ENCODE peak calls at places on chromosomes 3 and 15, in seven cellular contexts. One of them, this sample, is unnamed.

GRCh38 chr3:52171577-52172261 is 17.5 kb upstream of the POC1A start:
- DNase-seq in A549: peak; percentile 33
- DNase-seq in HepG2: no peak
- DNase-seq in CD4-positive, alpha-beta memory T cell: no peak
- DNase-seq in cardiac muscle cell: peak; percentile 47
- DNase-seq in GM23338: no peak
- DNase-seq in CD8-positive, alpha-beta memory T cell: no peak
- DNase-seq in this sample: no peak

GRCh38 chr15:25170781-25171110 is 216.0 kb downstream of the SNRPN start:
- DNase-seq in cardiac muscle cell: no peak
- DNase-seq in A549: no peak
- DNase-seq in GM23338: no peak
- DNase-seq in HepG2: no peak
- DNase-seq in CD4-positive, alpha-beta memory T cell: no peak
- DNase-seq in CD8-positive, alpha-beta memory T cell: no peak
- DNase-seq in this sample: peak; percentile 32

GRCh38 chr15:63365004-63365555 is 16.6 kb downstream of the CA12 start:
- DNase-seq in CD4-positive, alpha-beta memory T cell: no peak
- DNase-seq in HepG2: no peak
- DNase-seq in cardiac muscle cell: no peak
- DNase-seq in A549: no peak
- DNase-seq in GM23338: no peak
- DNase-seq in CD8-positive, alpha-beta memory T cell: no peak
- DNase-seq in this sample: no peak

GRCh38 chr3:48966367-48966766 is 23.7 kb upstream of the P4HTM start:
- DNase-seq in GM23338: no peak
- DNase-seq in cardiac muscle cell: no peak
- DNase-seq in A549: no peak
- DNase-seq in HepG2: no peak
- DNase-seq in CD4-positive, alpha-beta memory T cell: no peak
- DNase-seq in CD8-positive, alpha-beta memory T cell: no peak
- DNase-seq in this sample: no peak

GRCh38 chr3:100040446-100040845 is 73.9 kb downstream of the FILIP1L start:
- DNase-seq in cardiac muscle cell: peak; percentile 61
- DNase-seq in CD8-positive, alpha-beta memory T cell: no peak
- DNase-seq in CD4-positive, alpha-beta memory T cell: no peak
- DNase-seq in A549: no peak
- DNase-seq in GM23338: no peak
- DNase-seq in HepG2: no peak
- DNase-seq in this sample: no peak

GRCh38 chr3:12196684-12197083 is 38.0 kb upstream of the TIMP4 start:
- DNase-seq in GM23338: no peak
- DNase-seq in CD8-positive, alpha-beta memory T cell: no peak
- DNase-seq in A549: no peak
- DNase-seq in cardiac muscle cell: no peak
- DNase-seq in CD4-positive, alpha-beta memory T cell: no peak
- DNase-seq in HepG2: no peak
- DNase-seq in this sample: no peak

GRCh38 chr3:39125837-39126500 is 18.5 kb downstream of the TTC21A start:
- DNase-seq in HepG2: peak; percentile 28
- DNase-seq in CD4-positive, alpha-beta memory T cell: no peak
- DNase-seq in A549: no peak
- DNase-seq in GM23338: no peak
- DNase-seq in cardiac muscle cell: peak; percentile 30
- DNase-seq in CD8-positive, alpha-beta memory T cell: no peak
- DNase-seq in this sample: no peak

GRCh38 chr3:45553469-45553974 is 41.0 kb upstream of the LIMD1 start:
- DNase-seq in CD8-positive, alpha-beta memory T cell: no peak
- DNase-seq in HepG2: no peak
- DNase-seq in A549: no peak
- DNase-seq in GM23338: no peak
- DNase-seq in cardiac muscle cell: peak; percentile 83
- DNase-seq in CD4-positive, alpha-beta memory T cell: no peak
- DNase-seq in this sample: no peak

GRCh38 chr3:22704571-22705354 is 498.4 kb upstream of the UBE2E2 start:
- DNase-seq in CD8-positive, alpha-beta memory T cell: no peak
- DNase-seq in HepG2: no peak
- DNase-seq in CD4-positive, alpha-beta memory T cell: no peak
- DNase-seq in cardiac muscle cell: no peak
- DNase-seq in A549: no peak
- DNase-seq in GM23338: peak; percentile 51
- DNase-seq in this sample: no peak

GRCh38 chr3:177256991-177257390 is 59.7 kb upstream of the TBL1XR1 start:
- DNase-seq in cardiac muscle cell: peak; percentile 16
- DNase-seq in A549: no peak
- DNase-seq in HepG2: no peak
- DNase-seq in GM23338: no peak
- DNase-seq in CD4-positive, alpha-beta memory T cell: no peak
- DNase-seq in CD8-positive, alpha-beta memory T cell: no peak
- DNase-seq in this sample: no peak

GRCh38 chr3:97957617-97958311 is 14.5 kb downstream of the RIOX2 start:
- DNase-seq in cardiac muscle cell: peak; percentile 64
- DNase-seq in GM23338: no peak
- DNase-seq in A549: no peak
- DNase-seq in HepG2: no peak
- DNase-seq in CD4-positive, alpha-beta memory T cell: no peak
- DNase-seq in CD8-positive, alpha-beta memory T cell: no peak
- DNase-seq in this sample: no peak

GRCh38 chr3:64462203-64463120 is 225.3 kb downstream of the ADAMTS9 start:
- DNase-seq in cardiac muscle cell: peak; percentile 87
- DNase-seq in GM23338: no peak
- DNase-seq in A549: no peak
- DNase-seq in HepG2: no peak
- DNase-seq in CD8-positive, alpha-beta memory T cell: no peak
- DNase-seq in CD4-positive, alpha-beta memory T cell: no peak
- DNase-seq in this sample: no peak

GRCh38 chr15:44066211-44066827 is 128.8 kb downstream of the FRMD5 start:
- DNase-seq in GM23338: peak; percentile 95
- DNase-seq in CD4-positive, alpha-beta memory T cell: peak; percentile 33
- DNase-seq in HepG2: peak; percentile 71
- DNase-seq in cardiac muscle cell: peak; percentile 87
- DNase-seq in A549: peak; percentile 24
- DNase-seq in CD8-positive, alpha-beta memory T cell: peak; percentile 38
- DNase-seq in this sample: no peak

GRCh38 chr3:23172059-23172458 is 31.1 kb upstream of the UBE2E2 start:
- DNase-seq in HepG2: no peak
- DNase-seq in CD4-positive, alpha-beta memory T cell: no peak
- DNase-seq in GM23338: no peak
- DNase-seq in CD8-positive, alpha-beta memory T cell: no peak
- DNase-seq in A549: no peak
- DNase-seq in cardiac muscle cell: no peak
- DNase-seq in this sample: no peak

GRCh38 chr3:6264906-6265305 is 596.0 kb upstream of the GRM7 start:
- DNase-seq in A549: no peak
- DNase-seq in cardiac muscle cell: no peak
- DNase-seq in CD4-positive, alpha-beta memory T cell: no peak
- DNase-seq in GM23338: no peak
- DNase-seq in HepG2: no peak
- DNase-seq in CD8-positive, alpha-beta memory T cell: no peak
- DNase-seq in this sample: no peak

GRCh38 chr3:53161345-53161819 is 373 bp downstream of the PRKCD start:
- DNase-seq in CD8-positive, alpha-beta memory T cell: no peak
- DNase-seq in CD4-positive, alpha-beta memory T cell: no peak
- DNase-seq in HepG2: no peak
- DNase-seq in cardiac muscle cell: no peak
- DNase-seq in GM23338: no peak
- DNase-seq in A549: peak; percentile 26
- DNase-seq in this sample: peak; percentile 81

GRCh38 chr3:55013145-55013544 is 85.3 kb upstream of the LRTM1 start:
- DNase-seq in A549: peak; percentile 2
- DNase-seq in GM23338: peak; percentile 17
- DNase-seq in HepG2: no peak
- DNase-seq in CD4-positive, alpha-beta memory T cell: no peak
- DNase-seq in cardiac muscle cell: peak; percentile 52
- DNase-seq in CD8-positive, alpha-beta memory T cell: no peak
- DNase-seq in this sample: no peak

GRCh38 chr15:70474367-70474681 is 289.0 kb downstream of the UACA start:
- DNase-seq in CD4-positive, alpha-beta memory T cell: no peak
- DNase-seq in A549: no peak
- DNase-seq in cardiac muscle cell: no peak
- DNase-seq in GM23338: no peak
- DNase-seq in CD8-positive, alpha-beta memory T cell: no peak
- DNase-seq in HepG2: no peak
- DNase-seq in this sample: no peak

GRCh38 chr15:70475921-70476320 is 287.4 kb downstream of the UACA start:
- DNase-seq in HepG2: no peak
- DNase-seq in CD8-positive, alpha-beta memory T cell: no peak
- DNase-seq in CD4-positive, alpha-beta memory T cell: no peak
- DNase-seq in GM23338: no peak
- DNase-seq in cardiac muscle cell: no peak
- DNase-seq in A549: no peak
- DNase-seq in this sample: no peak

GRCh38 chr15:70474682-70475438 is 288.5 kb downstream of the UACA start:
- DNase-seq in GM23338: no peak
- DNase-seq in HepG2: no peak
- DNase-seq in A549: peak; percentile 90
- DNase-seq in cardiac muscle cell: peak; percentile 95
- DNase-seq in CD4-positive, alpha-beta memory T cell: no peak
- DNase-seq in CD8-positive, alpha-beta memory T cell: no peak
- DNase-seq in this sample: peak; percentile 90

GRCh38 chr15:70476441-70476840 is 286.9 kb downstream of the UACA start:
- DNase-seq in CD8-positive, alpha-beta memory T cell: no peak
- DNase-seq in HepG2: no peak
- DNase-seq in GM23338: no peak
- DNase-seq in CD4-positive, alpha-beta memory T cell: no peak
- DNase-seq in A549: no peak
- DNase-seq in cardiac muscle cell: no peak
- DNase-seq in this sample: no peak

GRCh38 chr15:70475439-70475781 is 287.9 kb downstream of the UACA start:
- DNase-seq in cardiac muscle cell: no peak
- DNase-seq in GM23338: no peak
- DNase-seq in CD8-positive, alpha-beta memory T cell: no peak
- DNase-seq in CD4-positive, alpha-beta memory T cell: no peak
- DNase-seq in HepG2: no peak
- DNase-seq in A549: no peak
- DNase-seq in this sample: no peak
- H3K4me3 ChIP-seq in cardiac muscle cell: no peak overlapping the region
- H3K4me3 ChIP-seq in GM23338: no peak overlapping the region
- H3K4me3 ChIP-seq in CD8-positive, alpha-beta memory T cell: peak overlapping the region; percentile 38
- H3K4me3 ChIP-seq in CD4-positive, alpha-beta memory T cell: no peak overlapping the region
- H3K4me3 ChIP-seq in HepG2: no peak overlapping the region
- H3K4me3 ChIP-seq in A549: peak overlapping the region; percentile 8
- H3K4me3 ChIP-seq in this sample: peak overlapping the region; percentile 18

GRCh38 chr3:183634707-183635106 is 716 bp upstream of the KLHL24 start:
- DNase-seq in cardiac muscle cell: peak; percentile 3
- DNase-seq in A549: no peak
- DNase-seq in CD8-positive, alpha-beta memory T cell: no peak
- DNase-seq in HepG2: no peak
- DNase-seq in GM23338: no peak
- DNase-seq in CD4-positive, alpha-beta memory T cell: no peak
- DNase-seq in this sample: no peak
- H3K27ac ChIP-seq in cardiac muscle cell: no peak overlapping the region
- H3K27ac ChIP-seq in A549: peak overlapping the region; percentile 85
- H3K27ac ChIP-seq in CD8-positive, alpha-beta memory T cell: peak overlapping the region; percentile 96
- H3K27ac ChIP-seq in HepG2: peak overlapping the region; percentile 94
- H3K27ac ChIP-seq in GM23338: no peak overlapping the region
- H3K27ac ChIP-seq in CD4-positive, alpha-beta memory T cell: peak overlapping the region; percentile 86
- H3K27ac ChIP-seq in this sample: peak overlapping the region; percentile 99

GRCh38 chr3:69384379-69384778 is 1.5 kb downstream of the FRMD4B start:
- DNase-seq in CD8-positive, alpha-beta memory T cell: no peak
- DNase-seq in HepG2: no peak
- DNase-seq in GM23338: no peak
- DNase-seq in CD4-positive, alpha-beta memory T cell: no peak
- DNase-seq in cardiac muscle cell: no peak
- DNase-seq in A549: no peak
- DNase-seq in this sample: no peak

GRCh38 chr3:69388241-69388640 is 2.4 kb upstream of the FRMD4B start:
- DNase-seq in HepG2: no peak
- DNase-seq in CD4-positive, alpha-beta memory T cell: no peak
- DNase-seq in A549: no peak
- DNase-seq in GM23338: peak; percentile 35
- DNase-seq in cardiac muscle cell: no peak
- DNase-seq in CD8-positive, alpha-beta memory T cell: no peak
- DNase-seq in this sample: no peak

GRCh38 chr3:69386535-69387385 is 872 bp upstream of the FRMD4B start:
- DNase-seq in cardiac muscle cell: no peak
- DNase-seq in GM23338: peak; percentile 41
- DNase-seq in HepG2: no peak
- DNase-seq in CD8-positive, alpha-beta memory T cell: no peak
- DNase-seq in CD4-positive, alpha-beta memory T cell: no peak
- DNase-seq in A549: no peak
- DNase-seq in this sample: no peak

GRCh38 chr3:69385723-69386483 is at the start of gene FRMD4B:
- DNase-seq in GM23338: peak; percentile 71
- DNase-seq in HepG2: peak; percentile 3
- DNase-seq in cardiac muscle cell: peak; percentile 18
- DNase-seq in A549: peak; percentile 14
- DNase-seq in CD8-positive, alpha-beta memory T cell: peak; percentile 13
- DNase-seq in CD4-positive, alpha-beta memory T cell: peak; percentile 11
- DNase-seq in this sample: peak; percentile 96

DNA sequence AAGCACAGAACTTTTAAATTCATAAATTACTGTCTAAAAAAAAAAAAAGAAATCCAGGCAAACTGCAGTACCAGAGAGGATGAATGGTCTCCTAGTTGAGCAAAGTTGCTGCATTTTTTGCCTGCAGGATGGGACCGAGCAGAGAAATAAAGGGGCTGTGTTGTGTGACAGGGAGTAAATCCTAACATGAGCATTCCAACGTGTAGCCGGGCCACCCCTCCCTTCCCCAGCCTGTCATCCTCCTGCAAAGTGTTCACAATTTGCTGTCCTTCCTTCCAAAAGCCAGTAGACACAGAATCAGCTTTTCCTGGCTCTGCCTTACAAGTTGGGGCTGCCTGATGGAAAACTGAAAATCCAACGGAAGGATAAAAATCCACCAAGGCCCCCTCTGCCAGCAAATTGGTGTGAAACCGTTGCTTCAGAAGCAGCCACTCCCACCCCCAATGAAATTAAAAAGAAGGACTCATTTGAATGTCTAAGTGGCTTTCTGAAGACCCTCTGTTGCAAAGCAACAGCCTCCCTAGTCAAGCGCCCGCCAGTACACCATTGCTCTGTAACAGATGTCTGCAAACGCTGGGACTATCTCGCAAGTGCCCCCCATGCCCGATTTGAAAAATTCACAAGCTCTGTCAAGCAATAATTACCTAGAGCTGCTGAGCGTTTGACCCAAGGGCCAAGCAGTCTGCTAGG is 710 bp downstream of the FRMD4B start:
- DNase-seq in A549: no peak
- DNase-seq in HepG2: no peak
- DNase-seq in GM23338: no peak
- DNase-seq in cardiac muscle cell: no peak
- DNase-seq in CD8-positive, alpha-beta memory T cell: no peak
- DNase-seq in CD4-positive, alpha-beta memory T cell: no peak
- DNase-seq in this sample: no peak
- H3K4me3 ChIP-seq in A549: peak overlapping the region; percentile 38
- H3K4me3 ChIP-seq in HepG2: no peak overlapping the region
- H3K4me3 ChIP-seq in GM23338: peak overlapping the region; percentile 69
- H3K4me3 ChIP-seq in cardiac muscle cell: peak overlapping the region; percentile 26
- H3K4me3 ChIP-seq in CD8-positive, alpha-beta memory T cell: no peak overlapping the region
- H3K4me3 ChIP-seq in CD4-positive, alpha-beta memory T cell: no peak overlapping the region
- H3K4me3 ChIP-seq in this sample: peak overlapping the region; percentile 68

DNA sequence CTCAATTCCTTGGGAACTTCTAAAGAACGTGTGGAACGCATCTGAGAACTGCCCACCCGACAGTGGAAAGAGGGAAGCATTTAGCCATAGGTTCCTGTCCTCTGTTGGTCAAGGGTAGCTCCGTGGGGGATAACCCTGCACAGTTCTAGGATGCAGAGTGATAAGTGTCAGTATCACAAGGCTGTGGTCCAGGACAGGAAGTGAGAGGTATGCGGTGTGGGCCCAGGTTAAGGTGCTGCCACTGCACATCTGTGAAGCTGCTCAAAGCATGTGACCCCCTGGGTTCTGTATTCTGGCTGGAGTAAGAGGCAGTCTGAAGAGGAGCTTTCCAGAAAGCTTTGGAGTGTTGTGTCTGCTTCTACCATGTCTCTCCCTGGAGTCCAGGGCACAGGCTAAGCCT is 51.7 kb upstream of the HES1 start:
- DNase-seq in GM23338: no peak
- DNase-seq in CD8-positive, alpha-beta memory T cell: no peak
- DNase-seq in A549: no peak
- DNase-seq in cardiac muscle cell: no peak
- DNase-seq in CD4-positive, alpha-beta memory T cell: no peak
- DNase-seq in HepG2: no peak
- DNase-seq in this sample: no peak
- H3K27ac ChIP-seq in GM23338: no peak overlapping the region
- H3K27ac ChIP-seq in CD8-positive, alpha-beta memory T cell: no peak overlapping the region
- H3K27ac ChIP-seq in A549: peak overlapping the region; percentile 62
- H3K27ac ChIP-seq in cardiac muscle cell: no peak overlapping the region
- H3K27ac ChIP-seq in CD4-positive, alpha-beta memory T cell: no peak overlapping the region
- H3K27ac ChIP-seq in HepG2: no peak overlapping the region
- H3K27ac ChIP-seq in this sample: no peak overlapping the region

This sample was measured in upper lobe of right lung.